ENCODE peak calls at places on chromosomes 4 and X, in four cellular contexts. F is K562, L is ovary, Q is upper lobe of left lung. B is an unnamed sample.

GRCh38 chr4:126647320-126647719 is 985.4 kb upstream of the INTU start:
- DNase-seq in F (no peak), L (no peak), Q (no peak), B (no peak)

GRCh38 chr4:1207157-1207470 is 34.7 kb upstream of the SPON2 start:
- DNase-seq in F (no peak), L (peak; percentile 26), Q (peak; percentile 17), B (no peak)

GRCh38 chr4:142414336-142414945 is 431.7 kb downstream of the INPP4B start:
- DNase-seq in F (no peak), L (no peak), Q (no peak), B (no peak)

GRCh38 chr4:144621681-144622080 is 24.3 kb upstream of the HHIP start:
- DNase-seq in F (no peak), L (no peak), Q (no peak), B (no peak)

GRCh38 chrX:153739754-153740486 is 15.3 kb downstream of the ABCD1 start:
- DNase-seq in F (no peak), L (no peak), Q (no peak), B (no peak)

GRCh38 chr4:7328913-7329638 is 105.7 kb downstream of the PSAPL1 start:
- DNase-seq in F (no peak), L (no peak), Q (peak; percentile 71), B (peak; percentile 61)

GRCh38 chr4:151641167-151641566 is 119.6 kb downstream of the GATB start:
- DNase-seq in F (no peak), L (no peak), Q (no peak), B (no peak)

GRCh38 chrX:13597928-13598327 is 28.5 kb downstream of the EGFL6 start:
- DNase-seq in F (no peak), L (no peak), Q (no peak), B (no peak)

GRCh38 chr4:91267543-91267942 is 1036.2 kb upstream of the GRID2 start:
- DNase-seq in F (no peak), L (no peak), Q (no peak), B (no peak)

GRCh38 chrX:37349131-37350033 is at the start of gene PRRG1:
- DNase-seq in F (peak; percentile 84), L (peak; percentile 67), Q (peak; percentile 68), B (peak; percentile 82)

GRCh38 chrX:130086414-130087207 is 23.7 kb downstream of the ELF4 start:
- DNase-seq in F (no peak), L (no peak), Q (peak; percentile 63), B (no peak)

GRCh38 chrX:97026406-97026805 is 142.7 kb downstream of the RPA4 start:
- DNase-seq in F (no peak), L (no peak), Q (no peak), B (no peak)

GRCh38 chr4:8100696-8101095 is 57.9 kb downstream of the ABLIM2 start:
- DNase-seq in F (no peak), L (no peak), Q (no peak), B (no peak)

GRCh38 chr4:173504181-173504503 is 25.9 kb downstream of the HAND2 start:
- DNase-seq in F (no peak), L (no peak), Q (no peak), B (no peak)

GRCh38 chr4:5409237-5409636 is 299.1 kb downstream of the EVC2 start:
- DNase-seq in F (no peak), L (no peak), Q (no peak), B (no peak)

GRCh38 chr4:108385076-108385475 is 216.3 kb upstream of the LEF1 start:
- DNase-seq in F (no peak), L (no peak), Q (no peak), B (no peak)

GRCh38 chr4:6568689-6569332 is 6.2 kb upstream of the MAN2B2 start:
- DNase-seq in F (no peak), L (no peak), Q (no peak), B (no peak)

GRCh38 chrX:19799319-19800182 is 87.8 kb downstream of the SH3KBP1 start:
- DNase-seq in F (no peak), L (no peak), Q (no peak), B (no peak)

GRCh38 chrX:19795289-19795688 is 92.1 kb downstream of the SH3KBP1 start:
- DNase-seq in F (no peak), L (no peak), Q (no peak), B (no peak)

GRCh38 chrX:19800821-19801220 is 86.6 kb downstream of the SH3KBP1 start:
- DNase-seq in F (peak; percentile 5), L (no peak), Q (no peak), B (no peak)

GRCh38 chrX:19794690-19795089 is 92.7 kb downstream of the SH3KBP1 start:
- DNase-seq in F (no peak), L (no peak), Q (no peak), B (no peak)

DNA sequence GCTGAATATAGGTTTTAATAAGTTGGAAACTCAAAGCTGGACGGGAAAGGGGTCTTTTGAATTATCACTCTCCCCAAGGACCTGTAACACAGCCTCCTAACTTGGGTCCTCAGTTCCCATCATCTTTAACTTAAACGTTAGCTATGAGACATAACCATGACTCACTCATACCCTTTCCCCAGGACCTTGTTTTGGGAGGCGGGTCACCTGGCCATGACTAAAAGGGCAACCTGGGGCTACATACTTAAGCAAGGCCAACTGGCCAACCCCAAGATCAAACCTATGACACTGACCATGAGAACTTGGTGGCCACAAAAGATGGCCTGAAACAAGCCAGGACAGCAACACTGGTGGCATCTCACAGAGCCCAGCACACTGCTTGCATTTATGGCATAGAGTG is 89.0 kb downstream of the SH3KBP1 start:
- DNase-seq in F (no peak), L (no peak), Q (no peak), B (no peak)
- H3K27ac ChIP-seq in F (no peak overlapping the region), L (no peak overlapping the region), Q (peak overlapping the region; percentile 60), B (no peak overlapping the region)

GRCh38 chr4:184284336-184284690 is 66.6 kb upstream of the ENPP6 start:
- DNase-seq in F (no peak), L (no peak), Q (no peak), B (no peak)

GRCh38 chr4:184283659-184284335 is 66.1 kb upstream of the ENPP6 start:
- DNase-seq in F (no peak), L (no peak), Q (no peak), B (no peak)

GRCh38 chr4:184286346-184286745 is 68.7 kb upstream of the ENPP6 start:
- DNase-seq in F (no peak), L (peak; percentile 49), Q (no peak), B (no peak)

GRCh38 chr4:184282895-184283654 is 65.4 kb upstream of the ENPP6 start:
- DNase-seq in F (no peak), L (no peak), Q (no peak), B (no peak)

GRCh38 chr4:184284742-184285141 is 67.1 kb upstream of the ENPP6 start:
- DNase-seq in F (no peak), L (no peak), Q (no peak), B (no peak)
- H3K4me3 ChIP-seq in F (no peak overlapping the region), L (no peak overlapping the region), Q (no peak overlapping the region), B (no peak overlapping the region)

DNA sequence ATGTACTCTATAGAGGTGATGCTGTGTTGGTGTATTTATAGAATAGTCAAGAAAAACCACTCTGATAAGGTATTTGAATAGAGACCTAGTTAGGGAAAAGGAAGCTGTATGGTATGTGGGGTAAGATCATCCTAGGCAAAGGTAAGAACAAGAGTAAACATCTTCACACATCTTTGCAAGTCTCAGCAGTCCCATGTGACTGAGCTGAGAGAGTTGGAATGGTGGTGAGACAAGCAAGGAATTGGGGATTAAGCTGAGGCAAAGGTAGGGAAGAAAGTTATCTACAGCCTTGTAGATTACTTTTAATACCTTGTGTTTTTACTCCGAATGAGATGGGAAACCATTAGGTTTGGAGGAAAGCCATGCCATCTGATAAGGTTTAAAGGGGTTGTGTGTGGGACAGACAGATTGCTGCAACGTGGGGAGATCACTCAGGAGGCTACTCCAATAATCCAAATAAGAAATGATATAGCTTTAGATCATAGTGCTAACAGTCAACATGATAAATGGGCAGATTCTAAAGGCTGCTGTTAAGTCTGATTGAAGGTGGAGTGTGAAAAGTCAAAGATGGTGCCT is 31.7 kb upstream of the MANBA start:
- DNase-seq in F (no peak), L (no peak), Q (no peak), B (no peak)
- TF ChIP-seq POLR2A in F (peak; percentile 68), L (no peak), Q (no peak), B (no peak)

DNA sequence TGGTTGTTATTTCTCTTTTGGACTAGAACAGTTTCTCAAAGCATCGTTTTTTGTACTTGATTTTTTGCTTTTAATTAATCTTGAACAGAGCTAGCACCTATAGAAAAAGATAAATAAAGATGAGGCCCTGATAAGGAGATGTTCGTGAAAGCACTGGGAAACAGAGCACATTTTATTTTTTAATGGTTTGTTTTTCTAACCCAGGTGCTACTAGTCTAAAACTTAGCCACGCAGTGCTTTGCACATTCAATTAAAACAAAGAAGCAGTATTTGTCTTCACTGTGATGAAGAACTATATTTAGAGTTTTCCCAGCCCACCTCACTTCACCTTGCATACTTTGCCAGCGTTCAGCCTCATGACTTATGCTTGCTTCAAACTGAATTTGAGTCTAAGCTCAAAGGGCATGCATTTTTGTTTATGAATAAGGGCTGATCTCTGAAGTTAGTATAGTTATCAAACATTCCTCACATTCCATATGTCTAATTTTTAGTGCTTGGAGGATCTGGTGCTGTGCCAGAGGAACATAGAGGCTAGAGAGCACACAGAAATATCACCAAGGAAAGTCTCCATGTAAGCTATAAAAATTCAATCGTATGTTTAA is 76.7 kb downstream of the WWC2 start:
- DNase-seq in F (no peak), L (no peak), Q (no peak), B (no peak)
- H3K27ac ChIP-seq in F (no peak overlapping the region), L (no peak overlapping the region), Q (no peak overlapping the region), B (peak overlapping the region; percentile 55)

DNA sequence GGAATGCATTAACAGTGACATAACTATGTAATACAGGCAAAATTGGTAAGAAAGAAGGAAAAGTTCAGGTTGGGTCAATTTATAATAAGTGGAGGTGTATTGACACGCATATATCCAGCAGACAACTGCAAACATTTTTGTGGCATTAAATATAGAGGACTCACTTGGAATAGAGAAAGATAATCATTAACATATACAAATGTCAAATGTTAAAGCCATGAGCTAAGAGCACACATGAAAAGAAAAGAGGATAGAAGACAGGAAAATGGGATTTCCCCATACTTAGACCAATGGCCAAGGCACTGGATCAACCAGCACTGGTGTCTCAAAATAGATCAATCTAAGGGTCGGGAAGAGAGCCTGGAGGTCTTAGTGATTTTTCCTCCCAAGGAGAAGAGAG is 187.6 kb downstream of the PDGFC start:
- DNase-seq in F (no peak), L (no peak), Q (no peak), B (no peak)
- H3K4me3 ChIP-seq in F (no peak overlapping the region), L (no peak overlapping the region), Q (no peak overlapping the region), B (no peak overlapping the region)

GRCh38 chr4:15702941-15703403 is at the start of gene BST1:
- DNase-seq in F (no peak), L (peak; percentile 67), Q (peak; percentile 83), B (peak; percentile 80)
- TF ChIP-seq POLR2A in F (no peak), L (no peak), Q (no peak), B (no peak)

GRCh38 chr4:3716876-3717235 is 49.3 kb upstream of the ADRA2C start:
- DNase-seq in F (no peak), L (no peak), Q (no peak), B (peak; percentile 17)
- H3K27ac ChIP-seq in F (no peak overlapping the region), L (no peak overlapping the region), Q (no peak overlapping the region), B (no peak overlapping the region)